ENCODE peak calls at places on chromosome 22, in five cellular contexts. One of them, this sample, is unnamed.

GRCh38 chr22:24200616-24201212 is 19.4 kb downstream of the SUSD2 start:
- DNase-seq in activated T-cell treated with anti-CD3 and anti-CD28 coated beads for 1 hour: no peak
- DNase-seq in coronary artery: no peak
- DNase-seq in tibial artery: no peak
- DNase-seq in brain microvascular endothelial cell: peak
- DNase-seq in this sample: no peak

GRCh38 chr22:23527971-23528740 is 51.9 kb downstream of the IGLL1 start:
- DNase-seq in activated T-cell treated with anti-CD3 and anti-CD28 coated beads for 1 hour: no peak
- DNase-seq in tibial artery: no peak
- DNase-seq in coronary artery: no peak
- DNase-seq in brain microvascular endothelial cell: no peak
- DNase-seq in this sample: no peak

GRCh38 chr22:27576413-27576812 is 225.1 kb downstream of the MN1 start:
- DNase-seq in brain microvascular endothelial cell: no peak
- DNase-seq in activated T-cell treated with anti-CD3 and anti-CD28 coated beads for 1 hour: no peak
- DNase-seq in tibial artery: no peak
- DNase-seq in coronary artery: no peak
- DNase-seq in this sample: no peak

GRCh38 chr22:50704510-50705218 is 32.0 kb downstream of the SHANK3 start:
- DNase-seq in activated T-cell treated with anti-CD3 and anti-CD28 coated beads for 1 hour: no peak
- DNase-seq in tibial artery: no peak
- DNase-seq in coronary artery: no peak
- DNase-seq in brain microvascular endothelial cell: no peak
- DNase-seq in this sample: no peak

GRCh38 chr22:44442856-44443595 is 55.0 kb downstream of the RTL6 start:
- DNase-seq in coronary artery: peak
- DNase-seq in activated T-cell treated with anti-CD3 and anti-CD28 coated beads for 1 hour: no peak
- DNase-seq in brain microvascular endothelial cell: no peak
- DNase-seq in tibial artery: peak
- DNase-seq in this sample: no peak

GRCh38 chr22:40472036-40472435 is 101.6 kb downstream of the SGSM3 start:
- DNase-seq in coronary artery: no peak
- DNase-seq in activated T-cell treated with anti-CD3 and anti-CD28 coated beads for 1 hour: no peak
- DNase-seq in tibial artery: no peak
- DNase-seq in brain microvascular endothelial cell: no peak
- DNase-seq in this sample: no peak

GRCh38 chr22:32355760-32356159 is 1.9 kb upstream of the RFPL3 start:
- DNase-seq in activated T-cell treated with anti-CD3 and anti-CD28 coated beads for 1 hour: no peak
- DNase-seq in tibial artery: no peak
- DNase-seq in coronary artery: no peak
- DNase-seq in brain microvascular endothelial cell: no peak
- DNase-seq in this sample: no peak

GRCh38 chr22:26949193-26949592 is 291.8 kb downstream of the MIAT start:
- DNase-seq in tibial artery: no peak
- DNase-seq in brain microvascular endothelial cell: peak
- DNase-seq in coronary artery: no peak
- DNase-seq in activated T-cell treated with anti-CD3 and anti-CD28 coated beads for 1 hour: no peak
- DNase-seq in this sample: peak

GRCh38 chr22:44026066-44026629 is 2.0 kb downstream of the PARVB start:
- DNase-seq in coronary artery: no peak
- DNase-seq in activated T-cell treated with anti-CD3 and anti-CD28 coated beads for 1 hour: no peak
- DNase-seq in brain microvascular endothelial cell: no peak
- DNase-seq in tibial artery: no peak
- DNase-seq in this sample: no peak

GRCh38 chr22:50217543-50218152 is 16.8 kb downstream of the SELENOO start:
- DNase-seq in coronary artery: no peak
- DNase-seq in brain microvascular endothelial cell: no peak
- DNase-seq in tibial artery: no peak
- DNase-seq in activated T-cell treated with anti-CD3 and anti-CD28 coated beads for 1 hour: no peak
- DNase-seq in this sample: no peak

GRCh38 chr22:30921108-30921507 is 47.5 kb downstream of the MORC2 start:
- DNase-seq in tibial artery: no peak
- DNase-seq in activated T-cell treated with anti-CD3 and anti-CD28 coated beads for 1 hour: no peak
- DNase-seq in coronary artery: no peak
- DNase-seq in brain microvascular endothelial cell: no peak
- DNase-seq in this sample: peak

GRCh38 chr22:35475545-35475944 is 65.1 kb upstream of the RASD2 start:
- DNase-seq in coronary artery: peak
- DNase-seq in brain microvascular endothelial cell: no peak
- DNase-seq in tibial artery: no peak
- DNase-seq in activated T-cell treated with anti-CD3 and anti-CD28 coated beads for 1 hour: no peak
- DNase-seq in this sample: no peak

GRCh38 chr22:24583221-24583971 is 9.5 kb downstream of the LRRC75B start:
- DNase-seq in brain microvascular endothelial cell: no peak
- DNase-seq in activated T-cell treated with anti-CD3 and anti-CD28 coated beads for 1 hour: no peak
- DNase-seq in tibial artery: no peak
- DNase-seq in coronary artery: no peak
- DNase-seq in this sample: no peak

GRCh38 chr22:36411589-36412258 is 24.0 kb upstream of the MYH9 start:
- DNase-seq in brain microvascular endothelial cell: no peak
- DNase-seq in coronary artery: no peak
- DNase-seq in activated T-cell treated with anti-CD3 and anti-CD28 coated beads for 1 hour: peak
- DNase-seq in tibial artery: no peak
- DNase-seq in this sample: no peak

GRCh38 chr22:46036558-46037408 is 59.8 kb upstream of the WNT7B start:
- DNase-seq in brain microvascular endothelial cell: no peak
- DNase-seq in activated T-cell treated with anti-CD3 and anti-CD28 coated beads for 1 hour: peak
- DNase-seq in coronary artery: peak
- DNase-seq in tibial artery: peak
- DNase-seq in this sample: no peak

GRCh38 chr22:43263645-43264514 is 76.9 kb upstream of the TTLL12 start:
- DNase-seq in brain microvascular endothelial cell: peak
- DNase-seq in activated T-cell treated with anti-CD3 and anti-CD28 coated beads for 1 hour: peak
- DNase-seq in tibial artery: peak
- DNase-seq in coronary artery: no peak
- DNase-seq in this sample: peak

GRCh38 chr22:42164901-42165300 is 34.3 kb upstream of the CYP2D6 start:
- DNase-seq in tibial artery: no peak
- DNase-seq in coronary artery: no peak
- DNase-seq in activated T-cell treated with anti-CD3 and anti-CD28 coated beads for 1 hour: no peak
- DNase-seq in brain microvascular endothelial cell: no peak
- DNase-seq in this sample: no peak

GRCh38 chr22:20113551-20114310 is 2.2 kb upstream of the RANBP1 start:
- DNase-seq in brain microvascular endothelial cell: no peak
- DNase-seq in tibial artery: no peak
- DNase-seq in activated T-cell treated with anti-CD3 and anti-CD28 coated beads for 1 hour: no peak
- DNase-seq in coronary artery: no peak
- DNase-seq in this sample: no peak

GRCh38 chr22:36289406-36289870 is 36.5 kb downstream of the APOL1 start:
- DNase-seq in coronary artery: no peak
- DNase-seq in activated T-cell treated with anti-CD3 and anti-CD28 coated beads for 1 hour: no peak
- DNase-seq in tibial artery: no peak
- DNase-seq in brain microvascular endothelial cell: no peak
- DNase-seq in this sample: no peak

GRCh38 chr22:37639771-37640590 is 512 bp downstream of the SH3BP1 start:
- DNase-seq in brain microvascular endothelial cell: no peak
- DNase-seq in tibial artery: no peak
- DNase-seq in coronary artery: no peak
- DNase-seq in activated T-cell treated with anti-CD3 and anti-CD28 coated beads for 1 hour: no peak
- DNase-seq in this sample: no peak

GRCh38 chr22:23431337-23432072 is 148.6 kb downstream of the IGLL1 start:
- DNase-seq in coronary artery: no peak
- DNase-seq in activated T-cell treated with anti-CD3 and anti-CD28 coated beads for 1 hour: no peak
- DNase-seq in brain microvascular endothelial cell: peak
- DNase-seq in tibial artery: no peak
- DNase-seq in this sample: no peak

GRCh38 chr22:27961182-27961581 is 42.1 kb upstream of the PITPNB start:
- DNase-seq in tibial artery: no peak
- DNase-seq in coronary artery: no peak
- DNase-seq in brain microvascular endothelial cell: no peak
- DNase-seq in activated T-cell treated with anti-CD3 and anti-CD28 coated beads for 1 hour: no peak
- DNase-seq in this sample: no peak

GRCh38 chr22:20243545-20244249 is 24.4 kb downstream of the RTN4R start:
- DNase-seq in tibial artery: no peak
- DNase-seq in brain microvascular endothelial cell: peak
- DNase-seq in activated T-cell treated with anti-CD3 and anti-CD28 coated beads for 1 hour: peak
- DNase-seq in coronary artery: no peak
- DNase-seq in this sample: no peak

GRCh38 chr22:33302049-33302545 is 243.9 kb upstream of the SYN3 start:
- DNase-seq in tibial artery: peak
- DNase-seq in activated T-cell treated with anti-CD3 and anti-CD28 coated beads for 1 hour: peak
- DNase-seq in coronary artery: peak
- DNase-seq in brain microvascular endothelial cell: peak
- DNase-seq in this sample: peak

GRCh38 chr22:36302439-36303114 is 49.6 kb downstream of the APOL1 start:
- DNase-seq in activated T-cell treated with anti-CD3 and anti-CD28 coated beads for 1 hour: no peak
- DNase-seq in coronary artery: no peak
- DNase-seq in brain microvascular endothelial cell: no peak
- DNase-seq in tibial artery: no peak
- DNase-seq in this sample: no peak

GRCh38 chr22:42978453-42979103 is 36.4 kb downstream of the PACSIN2 start:
- DNase-seq in brain microvascular endothelial cell: no peak
- DNase-seq in coronary artery: no peak
- DNase-seq in tibial artery: no peak
- DNase-seq in activated T-cell treated with anti-CD3 and anti-CD28 coated beads for 1 hour: no peak
- DNase-seq in this sample: no peak

GRCh38 chr22:42786606-42787356 is 66.1 kb upstream of the A4GALT start:
- DNase-seq in tibial artery: no peak
- DNase-seq in activated T-cell treated with anti-CD3 and anti-CD28 coated beads for 1 hour: no peak
- DNase-seq in brain microvascular endothelial cell: no peak
- DNase-seq in coronary artery: no peak
- DNase-seq in this sample: no peak

GRCh38 chr22:42416671-42417230 is 15.5 kb downstream of the NFAM1 start:
- DNase-seq in tibial artery: no peak
- DNase-seq in coronary artery: no peak
- DNase-seq in brain microvascular endothelial cell: no peak
- DNase-seq in activated T-cell treated with anti-CD3 and anti-CD28 coated beads for 1 hour: no peak
- DNase-seq in this sample: no peak

GRCh38 chr22:27443315-27443714 is 358.2 kb downstream of the MN1 start:
- DNase-seq in tibial artery: no peak
- DNase-seq in brain microvascular endothelial cell: no peak
- DNase-seq in activated T-cell treated with anti-CD3 and anti-CD28 coated beads for 1 hour: no peak
- DNase-seq in coronary artery: no peak
- DNase-seq in this sample: no peak

GRCh38 chr22:35154937-35155387 is 89.0 kb downstream of the ISX start:
- DNase-seq in activated T-cell treated with anti-CD3 and anti-CD28 coated beads for 1 hour: no peak
- DNase-seq in tibial artery: no peak
- DNase-seq in brain microvascular endothelial cell: peak
- DNase-seq in coronary artery: no peak
- DNase-seq in this sample: peak

GRCh38 chr22:17074648-17075002 is 10.2 kb upstream of the IL17RA start:
- DNase-seq in coronary artery: no peak
- DNase-seq in activated T-cell treated with anti-CD3 and anti-CD28 coated beads for 1 hour: no peak
- DNase-seq in brain microvascular endothelial cell: no peak
- DNase-seq in tibial artery: no peak
- DNase-seq in this sample: no peak

GRCh38 chr22:35839811-35840739 is 122.4 kb downstream of the APOL5 start:
- DNase-seq in brain microvascular endothelial cell: peak
- DNase-seq in activated T-cell treated with anti-CD3 and anti-CD28 coated beads for 1 hour: no peak
- DNase-seq in coronary artery: peak
- DNase-seq in tibial artery: peak
- DNase-seq in this sample: peak

GRCh38 chr22:22770280-22770871 is 117.2 kb upstream of the IGLL5 start:
- DNase-seq in brain microvascular endothelial cell: peak
- DNase-seq in tibial artery: no peak
- DNase-seq in activated T-cell treated with anti-CD3 and anti-CD28 coated beads for 1 hour: peak
- DNase-seq in coronary artery: peak
- DNase-seq in this sample: peak

GRCh38 chr22:23831261-23831660 is 7.5 kb downstream of the DERL3 start:
- DNase-seq in tibial artery: no peak
- DNase-seq in brain microvascular endothelial cell: no peak
- DNase-seq in coronary artery: no peak
- DNase-seq in activated T-cell treated with anti-CD3 and anti-CD28 coated beads for 1 hour: no peak
- DNase-seq in this sample: no peak

GRCh38 chr22:47121791-47122190 is 359.3 kb downstream of the TBC1D22A start:
- DNase-seq in coronary artery: no peak
- DNase-seq in activated T-cell treated with anti-CD3 and anti-CD28 coated beads for 1 hour: no peak
- DNase-seq in brain microvascular endothelial cell: no peak
- DNase-seq in tibial artery: no peak
- DNase-seq in this sample: no peak

GRCh38 chr22:37337204-37337943 is 55.1 kb downstream of the CYTH4 start:
- DNase-seq in tibial artery: no peak
- DNase-seq in brain microvascular endothelial cell: no peak
- DNase-seq in activated T-cell treated with anti-CD3 and anti-CD28 coated beads for 1 hour: no peak
- DNase-seq in coronary artery: no peak
- DNase-seq in this sample: no peak

GRCh38 chr22:18909556-18909955 is 3.4 kb downstream of the DGCR6 start:
- DNase-seq in activated T-cell treated with anti-CD3 and anti-CD28 coated beads for 1 hour: no peak
- DNase-seq in tibial artery: no peak
- DNase-seq in coronary artery: no peak
- DNase-seq in brain microvascular endothelial cell: no peak
- DNase-seq in this sample: peak

GRCh38 chr22:38167988-38168407 is 13.6 kb downstream of the PLA2G6 start:
- DNase-seq in brain microvascular endothelial cell: no peak
- DNase-seq in coronary artery: peak
- DNase-seq in activated T-cell treated with anti-CD3 and anti-CD28 coated beads for 1 hour: no peak
- DNase-seq in tibial artery: no peak
- DNase-seq in this sample: no peak